ENCODE peak calls at places on chromosomes 4 and X, in nine cellular contexts. K is Ammon's horn, I is cardiac fibroblast, W is GM23248, H is iPS-NIHi11, S is head of caudate nucleus, N is pancreas, T is H7, O is neuronal stem cell. E is an unnamed sample.

GRCh38 chr4:164177186-164177585 is 576.7 kb upstream of the SMIM31 start:
- DNase-seq in K (peak), I (no peak), W (no peak), H (no peak), S (no peak), N (no peak), T (no peak), O (no peak), E (no peak)

GRCh38 chrX:115378471-115378870 is 89.0 kb downstream of the LUZP4 start:
- DNase-seq in K (no peak), I (peak), W (peak), H (no peak), S (no peak), N (no peak), T (no peak), O (no peak), E (no peak)

GRCh38 chrX:45505214-45505613 is 304.5 kb upstream of the DIPK2B start:
- DNase-seq in K (no peak), I (peak), W (peak), H (no peak), S (no peak), N (no peak), T (no peak), O (no peak), E (peak)

GRCh38 chr4:55819634-55820033 is at the start of gene EXOC1L:
- DNase-seq in K (peak), I (peak), W (peak), H (peak), S (no peak), N (no peak), T (peak), O (peak), E (no peak)

GRCh38 chrX:115233497-115234219 is at the start of gene LRCH2:
- DNase-seq in K (peak), I (peak), W (peak), H (peak), S (peak), N (no peak), T (peak), O (peak), E (no peak)

GRCh38 chr4:71259911-71260331 is 78.9 kb upstream of the SLC4A4 start:
- DNase-seq in K (peak), I (no peak), W (no peak), H (no peak), S (no peak), N (no peak), T (no peak), O (no peak), E (peak)

GRCh38 chrX:115895678-115896329 is 274.7 kb upstream of the AGTR2 start:
- DNase-seq in K (no peak), I (no peak), W (no peak), H (no peak), S (no peak), N (no peak), T (peak), O (no peak), E (no peak)

GRCh38 chr4:13386405-13387107 is 97.6 kb downstream of the RAB28 start:
- DNase-seq in K (no peak), I (no peak), W (no peak), H (no peak), S (no peak), N (no peak), T (no peak), O (no peak), E (no peak)

GRCh38 chr4:105550641-105551040 is 1.8 kb upstream of the ARHGEF38 start:
- DNase-seq in K (no peak), I (no peak), W (no peak), H (no peak), S (no peak), N (no peak), T (no peak), O (no peak), E (no peak)

GRCh38 chr4:158065603-158066002 is 107.2 kb downstream of the GASK1B start:
- DNase-seq in K (no peak), I (peak), W (no peak), H (no peak), S (no peak), N (no peak), T (no peak), O (no peak), E (peak)

GRCh38 chr4:171534391-171534790 is 278.8 kb upstream of the GALNTL6 start:
- DNase-seq in K (no peak), I (no peak), W (no peak), H (no peak), S (no peak), N (no peak), T (no peak), O (no peak), E (no peak)

GRCh38 chr4:156255608-156256007 is 301.9 kb upstream of the CTSO start:
- DNase-seq in K (no peak), I (no peak), W (no peak), H (no peak), S (no peak), N (no peak), T (no peak), O (no peak), E (no peak)

GRCh38 chr4:123418486-123418931 is 21.9 kb downstream of the SPRY1 start:
- DNase-seq in K (peak), I (peak), W (peak), H (peak), S (no peak), N (no peak), T (peak), O (peak), E (no peak)

GRCh38 chr4:3766791-3767561 is 791 bp downstream of the ADRA2C start:
- DNase-seq in K (no peak), I (no peak), W (no peak), H (peak), S (no peak), N (no peak), T (peak), O (peak), E (no peak)

GRCh38 chr4:158410272-158410671 is 111.4 kb upstream of the RXFP1 start:
- DNase-seq in K (no peak), I (peak), W (peak), H (no peak), S (no peak), N (no peak), T (peak), O (no peak), E (no peak)

GRCh38 chr4:79048878-79049277 is 109.6 kb upstream of the PAQR3 start:
- DNase-seq in K (no peak), I (no peak), W (no peak), H (no peak), S (no peak), N (no peak), T (no peak), O (no peak), E (no peak)

GRCh38 chr4:17163156-17163555 is 264.7 kb upstream of the LDB2 start:
- DNase-seq in K (no peak), I (no peak), W (no peak), H (no peak), S (no peak), N (no peak), T (no peak), O (no peak), E (no peak)

GRCh38 chr4:185822791-185823190 is 10.8 kb upstream of the SORBS2 start:
- DNase-seq in K (no peak), I (no peak), W (no peak), H (no peak), S (no peak), N (no peak), T (no peak), O (no peak), E (no peak)